ENCODE peak calls at places on chromosome 20, in eight cellular contexts. M, P, N, Q, A, F, I and L are unnamed samples.

GRCh38 chr20:13788167-13788834 is 3.5 kb downstream of the NDUFAF5 start:
- DNase-seq in M (peak; percentile 88), Q (peak; percentile 81), I (peak; percentile 58), A (peak; percentile 76), P (peak; percentile 52), F (peak; percentile 83), N (peak; percentile 64), L (peak; percentile 46)

GRCh38 chr20:20491110-20491783 is 123.3 kb downstream of the INSM1 start:
- DNase-seq in N (no peak), M (no peak), A (no peak), I (no peak), Q (no peak), F (no peak), P (peak; percentile 72), L (no peak)

GRCh38 chr20:11585752-11586352 is 331.8 kb upstream of the BTBD3 start:
- DNase-seq in P (peak; percentile 24), N (peak; percentile 32), A (peak; percentile 12), F (peak; percentile 32), Q (peak; percentile 31), I (no peak), M (peak; percentile 16), L (no peak)

GRCh38 chr20:17650301-17650761 is 31.7 kb downstream of the RRBP1 start:
- DNase-seq in P (no peak), M (no peak), I (no peak), Q (no peak), F (no peak), A (no peak), N (no peak), L (no peak)

GRCh38 chr20:39271205-39271604 is 309.1 kb downstream of the DHX35 start:
- DNase-seq in M (no peak), A (no peak), N (no peak), F (no peak), P (no peak), Q (peak; percentile 44), I (no peak), L (no peak)

GRCh38 chr20:41540459-41540858 is 77.7 kb downstream of the CHD6 start:
- DNase-seq in N (no peak), F (no peak), P (no peak), I (no peak), Q (no peak), A (no peak), M (peak; percentile 45), L (no peak)

GRCh38 chr20:47352332-47353223 is 3.9 kb downstream of the ZMYND8 start:
- DNase-seq in F (peak; percentile 49), A (no peak), M (no peak), P (peak; percentile 42), Q (peak; percentile 89), N (peak; percentile 69), I (peak; percentile 36), L (no peak)

GRCh38 chr20:37392441-37393195 is 46.7 kb downstream of the SRC start:
- DNase-seq in F (peak; percentile 84), P (no peak), Q (peak; percentile 70), M (peak; percentile 67), I (peak; percentile 71), N (peak; percentile 41), A (no peak), L (no peak)

GRCh38 chr20:49446808-49447207 is 35.7 kb downstream of the KCNB1 start:
- DNase-seq in I (no peak), P (no peak), M (no peak), N (peak; percentile 53), F (peak; percentile 24), Q (peak; percentile 91), A (peak; percentile 9), L (peak; percentile 71)

GRCh38 chr20:18684775-18685174 is 96.9 kb downstream of the DTD1 start:
- DNase-seq in F (no peak), P (no peak), N (no peak), I (no peak), A (no peak), M (no peak), Q (no peak), L (no peak)

GRCh38 chr20:43040427-43040826 is 149.3 kb downstream of the PTPRT start:
- DNase-seq in P (no peak), M (peak; percentile 33), A (no peak), I (no peak), N (peak; percentile 85), Q (peak; percentile 83), F (peak; percentile 5), L (peak; percentile 67)

GRCh38 chr20:21522479-21523397 is 8.9 kb upstream of the NKX2-2 start:
- DNase-seq in F (no peak), P (no peak), I (peak; percentile 27), M (no peak), A (no peak), N (peak; percentile 76), Q (peak; percentile 31), L (peak; percentile 33)

GRCh38 chr20:2654831-2655230 is 2.4 kb downstream of the NOP56 start:
- DNase-seq in A (no peak), N (no peak), Q (no peak), P (no peak), I (no peak), F (no peak), M (no peak), L (no peak)

GRCh38 chr20:2507464-2507863 is 1.3 kb downstream of the ZNF343 start:
- DNase-seq in F (no peak), P (no peak), A (no peak), I (peak; percentile 33), Q (no peak), M (no peak), N (no peak), L (no peak)

GRCh38 chr20:38137441-38138037 is 27.5 kb downstream of the TGM2 start:
- DNase-seq in A (no peak), F (no peak), P (no peak), N (no peak), M (no peak), Q (no peak), I (no peak), L (no peak)

GRCh38 chr20:63238491-63239126 is 2.9 kb downstream of the BIRC7 start:
- DNase-seq in P (no peak), A (no peak), I (peak; percentile 57), M (no peak), F (peak; percentile 56), N (no peak), Q (no peak), L (no peak)

GRCh38 chr20:32357869-32358631 is at the start of gene ASXL1:
- DNase-seq in A (peak; percentile 99), F (peak; percentile 98), Q (peak; percentile 99), M (peak; percentile 99), I (peak; percentile 97), N (peak; percentile 99), P (peak; percentile 91), L (peak; percentile 99)

GRCh38 chr20:32358883-32359632 is 927 bp downstream of the ASXL1 start:
- DNase-seq in Q (peak; percentile 87), I (peak; percentile 92), M (peak; percentile 85), P (peak; percentile 44), A (peak; percentile 79), N (peak; percentile 93), F (peak; percentile 72), L (peak; percentile 91)

GRCh38 chr20:32359633-32360332 is 1.7 kb downstream of the ASXL1 start:
- DNase-seq in P (peak; percentile 42), M (no peak), N (peak; percentile 42), Q (no peak), I (peak; percentile 17), A (peak; percentile 59), F (no peak), L (no peak)

GRCh38 chr20:32356935-32357868 is 929 bp upstream of the ASXL1 start:
- DNase-seq in F (no peak), A (no peak), N (no peak), I (peak; percentile 22), P (no peak), Q (no peak), M (peak; percentile 76), L (no peak)

DNA sequence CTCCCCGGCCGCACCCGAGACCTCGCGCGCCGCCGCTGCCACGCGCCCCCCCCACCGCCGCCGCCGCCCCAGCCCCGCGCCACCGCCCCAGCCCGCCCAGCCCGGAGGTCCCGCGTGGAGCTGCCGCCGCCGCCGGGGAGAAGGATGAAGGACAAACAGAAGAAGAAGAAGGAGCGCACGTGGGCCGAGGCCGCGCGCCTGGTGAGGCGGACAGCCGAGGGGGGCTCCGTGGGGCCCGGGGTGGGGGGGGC is 426 bp downstream of the ASXL1 start:
- DNase-seq in M (no peak), N (no peak), Q (no peak), A (no peak), P (no peak), F (no peak), I (no peak), L (no peak)
- H3K4me2 ChIP-seq in M (no peak overlapping the region), N (peak overlapping the region; percentile 78), Q (no peak overlapping the region), A (no peak overlapping the region), P (no peak overlapping the region), F (peak overlapping the region; percentile 86), I (peak overlapping the region; percentile 85), L (no peak overlapping the region)

DNA sequence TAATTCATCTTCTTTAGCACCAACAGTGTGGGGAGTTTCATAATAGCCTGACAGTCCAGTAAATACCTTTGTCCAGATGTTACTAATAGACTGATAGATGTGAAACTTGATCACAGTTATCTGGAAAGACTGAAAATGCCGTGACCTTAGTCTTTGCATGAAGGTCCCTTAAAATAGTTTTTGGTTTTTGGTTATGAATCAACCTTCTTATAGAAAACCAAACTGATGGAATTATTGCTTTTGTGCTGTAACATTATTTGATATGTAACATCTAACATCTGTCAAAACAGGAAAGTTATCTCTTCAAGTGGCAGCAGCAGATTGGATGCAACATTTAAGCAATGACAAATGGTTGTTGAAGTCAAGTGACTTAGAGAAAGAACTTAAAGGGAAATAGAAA is 190.4 kb downstream of the DOK5 start:
- DNase-seq in F (no peak), A (no peak), M (no peak), P (no peak), I (no peak), Q (no peak), N (no peak), L (no peak)
- H3K4me2 ChIP-seq in F (no peak overlapping the region), A (no peak overlapping the region), M (no peak overlapping the region), P (no peak overlapping the region), I (no peak overlapping the region), Q (no peak overlapping the region), N (no peak overlapping the region), L (no peak overlapping the region)

GRCh38 chr20:16054917-16055316 is 518.3 kb downstream of the KIF16B start:
- DNase-seq in N (no peak), A (no peak), I (no peak), F (no peak), P (no peak), M (no peak), Q (no peak), L (no peak)
- H3K4me2 ChIP-seq in N (no peak overlapping the region), A (no peak overlapping the region), I (no peak overlapping the region), F (no peak overlapping the region), P (no peak overlapping the region), M (no peak overlapping the region), Q (no peak overlapping the region), L (no peak overlapping the region)

GRCh38 chr20:57087102-57087501 is 179.3 kb downstream of the BMP7 start:
- DNase-seq in A (no peak), F (no peak), I (no peak), Q (no peak), M (no peak), N (no peak), P (no peak), L (peak; percentile 46)

GRCh38 chr20:57087705-57088104 is 178.7 kb downstream of the BMP7 start:
- DNase-seq in Q (no peak), F (no peak), I (no peak), M (no peak), N (no peak), A (no peak), P (no peak), L (no peak)

GRCh38 chr20:57083072-57083471 is 183.4 kb downstream of the BMP7 start:
- DNase-seq in I (no peak), F (no peak), A (no peak), N (no peak), P (no peak), M (no peak), Q (no peak), L (no peak)

GRCh38 chr20:57088436-57088835 is 178.0 kb downstream of the BMP7 start:
- DNase-seq in F (no peak), Q (no peak), N (peak; percentile 24), I (no peak), P (no peak), M (no peak), A (no peak), L (no peak)

GRCh38 chr20:57086066-57086465 is 180.4 kb downstream of the BMP7 start:
- DNase-seq in Q (no peak), M (no peak), A (no peak), P (no peak), N (no peak), F (no peak), I (no peak), L (no peak)
- H3K4me2 ChIP-seq in Q (no peak overlapping the region), M (no peak overlapping the region), A (no peak overlapping the region), P (no peak overlapping the region), N (no peak overlapping the region), F (no peak overlapping the region), I (no peak overlapping the region), L (no peak overlapping the region)